ENCODE peak calls at places on chromosomes 12 and 14, in eight cellular contexts. W is ovary; U is astrocyte; S is stimulated activated CD8-positive, alpha-beta memory T cell treated with anti-CD3 and anti-CD28 coated beads, Interleukin-12 subunit alpha, Interleukin-12 subunit beta, amount 100 ng/mL, for 1 hour; Q is naive B cell; P is fibroblast of mammary gland; E is GM23248; L is mammary epithelial cell. T is an unnamed sample.

GRCh38 chr12:116592116-116592637 is 33.0 kb downstream of the MAP1LC3B2 start:
- DNase-seq in Q (no peak), P (no peak), U (no peak), S (no peak), W (peak), E (peak), L (no peak), T (no peak)

GRCh38 chr14:76688373-76688671 is 72.9 kb upstream of the VASH1 start:
- DNase-seq in L (no peak), S (no peak), P (no peak), U (no peak), W (no peak), Q (no peak), E (no peak), T (no peak)

GRCh38 chr12:46089414-46090162 is 99.2 kb upstream of the SCAF11 start:
- DNase-seq in E (peak), Q (peak), U (no peak), W (no peak), S (no peak), P (no peak), L (peak), T (peak)

GRCh38 chr12:69026341-69026740 is 93.4 kb upstream of the CPM start:
- DNase-seq in U (no peak), E (no peak), P (no peak), L (no peak), Q (no peak), S (no peak), W (no peak), T (no peak)

GRCh38 chr12:58981961-58982360 is 61.7 kb upstream of the LRIG3 start:
- DNase-seq in Q (no peak), E (no peak), W (no peak), S (no peak), U (no peak), P (no peak), L (no peak), T (no peak)

GRCh38 chr14:50038398-50039119 is 77.8 kb downstream of the VCPKMT start:
- DNase-seq in W (no peak), E (peak), P (peak), U (peak), S (no peak), L (peak), Q (no peak), T (peak)

GRCh38 chr12:120235369-120236123 is 30.0 kb downstream of the PXN start:
- DNase-seq in L (no peak), S (no peak), W (no peak), Q (no peak), P (peak), U (no peak), E (peak), T (no peak)

GRCh38 chr12:126772171-126772864 is 1494.7 kb upstream of the TMEM132C start:
- DNase-seq in P (peak), E (peak), U (peak), Q (no peak), W (no peak), S (peak), L (peak), T (peak)

GRCh38 chr12:26971963-26972362 is 33.7 kb downstream of the FGFR1OP2 start:
- DNase-seq in W (no peak), E (no peak), S (peak), U (no peak), L (no peak), Q (peak), P (no peak), T (no peak)

GRCh38 chr12:131571827-131572226 is 139.1 kb upstream of the SFSWAP start:
- DNase-seq in Q (no peak), S (no peak), E (no peak), P (no peak), L (no peak), W (no peak), U (no peak), T (no peak)

GRCh38 chr12:70165450-70165849 is 77.8 kb upstream of the CNOT2 start:
- DNase-seq in S (no peak), W (no peak), U (no peak), L (no peak), E (no peak), P (no peak), Q (no peak), T (no peak)

GRCh38 chr14:91246051-91246852 is 1.7 kb upstream of the GPR68 start:
- DNase-seq in P (no peak), W (no peak), L (no peak), E (no peak), S (peak), U (no peak), Q (no peak), T (no peak)

GRCh38 chr14:101716956-101717662 is 44.4 kb upstream of the PPP2R5C start:
- DNase-seq in P (no peak), Q (no peak), S (no peak), U (no peak), L (peak), W (no peak), E (peak), T (no peak)

GRCh38 chr14:24143511-24143910 is 2.1 kb upstream of the EMC9 start:
- DNase-seq in S (no peak), E (peak), W (no peak), U (no peak), Q (no peak), L (no peak), P (peak), T (no peak)

GRCh38 chr12:106070147-106070546 is 68.6 kb downstream of the NUAK1 start:
- DNase-seq in P (no peak), L (no peak), S (no peak), Q (no peak), E (no peak), U (no peak), W (no peak), T (no peak)

GRCh38 chr12:5467941-5468340 is 36.0 kb downstream of the NTF3 start:
- DNase-seq in Q (no peak), S (no peak), U (no peak), E (no peak), W (no peak), P (no peak), L (no peak), T (no peak)

GRCh38 chr14:88829685-88830302 is 5.3 kb downstream of the TTC8 start:
- DNase-seq in P (no peak), U (no peak), Q (no peak), E (no peak), S (no peak), W (no peak), L (no peak), T (no peak)

GRCh38 chr12:120249875-120250795 is 15.4 kb downstream of the PXN start:
- DNase-seq in U (no peak), W (no peak), P (peak), Q (peak), E (peak), S (no peak), L (no peak), T (no peak)

GRCh38 chr12:53695148-53696138 is 19.6 kb upstream of the ATP5MC2 start:
- DNase-seq in U (peak), S (no peak), L (no peak), P (peak), E (peak), W (peak), Q (peak), T (peak)

GRCh38 chr14:36068777-36069534 is 107.6 kb downstream of the PTCSC3 start:
- DNase-seq in S (no peak), L (peak), Q (no peak), E (peak), P (peak), W (no peak), U (peak), T (peak)

GRCh38 chr14:81363746-81364400 is 36.3 kb downstream of the STON2 start:
- DNase-seq in Q (no peak), L (peak), E (peak), W (no peak), U (no peak), S (no peak), P (peak), T (no peak)

GRCh38 chr14:105322791-105323556 is 8.4 kb downstream of the PACS2 start:
- DNase-seq in W (no peak), Q (no peak), L (no peak), P (no peak), S (no peak), U (no peak), E (no peak), T (no peak)

GRCh38 chr14:34302654-34303053 is 159.4 kb downstream of the SPTSSA start:
- DNase-seq in L (no peak), P (no peak), S (no peak), W (no peak), E (no peak), U (peak), Q (no peak), T (no peak)

GRCh38 chr12:29771165-29771564 is 12.6 kb downstream of the TMTC1 start:
- DNase-seq in L (no peak), S (no peak), Q (no peak), W (no peak), U (no peak), P (no peak), E (no peak), T (no peak)

GRCh38 chr14:75610839-75611238 is 32.4 kb downstream of the FLVCR2 start:
- DNase-seq in E (peak), P (peak), Q (no peak), S (no peak), L (no peak), U (no peak), W (no peak), T (no peak)

GRCh38 chr12:124336742-124337520 is 42.0 kb downstream of the RFLNA start:
- DNase-seq in S (no peak), L (peak), U (no peak), E (peak), Q (no peak), W (no peak), P (peak), T (no peak)

T was measured in PC-3.